ENCODE peak calls at places on chromosome 22, in six cellular contexts. One of them, this sample, is unnamed.

GRCh38 chr22:42880815-42881214 is 23.7 kb upstream of the ARFGAP3 start:
- DNase-seq in omental fat pad: no peak
- DNase-seq in GM12865: no peak
- DNase-seq in IMR-90: no peak
- DNase-seq in upper lobe of right lung: no peak
- DNase-seq in HCT116: no peak
- DNase-seq in this sample: no peak

GRCh38 chr22:28955817-28956216 is 72.4 kb downstream of the ZNRF3 start:
- DNase-seq in omental fat pad: no peak
- DNase-seq in GM12865: peak
- DNase-seq in IMR-90: no peak
- DNase-seq in upper lobe of right lung: no peak
- DNase-seq in HCT116: no peak
- DNase-seq in this sample: peak

GRCh38 chr22:49574205-49574604 is 253.5 kb downstream of the BRD1 start:
- DNase-seq in GM12865: no peak
- DNase-seq in omental fat pad: no peak
- DNase-seq in IMR-90: no peak
- DNase-seq in HCT116: no peak
- DNase-seq in upper lobe of right lung: no peak
- DNase-seq in this sample: no peak

GRCh38 chr22:38176170-38176741 is 5.4 kb downstream of the PLA2G6 start:
- DNase-seq in IMR-90: peak
- DNase-seq in upper lobe of right lung: peak
- DNase-seq in GM12865: peak
- DNase-seq in HCT116: no peak
- DNase-seq in omental fat pad: no peak
- DNase-seq in this sample: peak

GRCh38 chr22:48670747-48671146 is 1156.9 kb downstream of the BRD1 start:
- DNase-seq in upper lobe of right lung: no peak
- DNase-seq in GM12865: no peak
- DNase-seq in HCT116: no peak
- DNase-seq in IMR-90: no peak
- DNase-seq in omental fat pad: no peak
- DNase-seq in this sample: no peak

GRCh38 chr22:49291169-49291568 is 536.5 kb downstream of the BRD1 start:
- DNase-seq in IMR-90: no peak
- DNase-seq in upper lobe of right lung: peak
- DNase-seq in HCT116: no peak
- DNase-seq in omental fat pad: no peak
- DNase-seq in GM12865: no peak
- DNase-seq in this sample: no peak

GRCh38 chr22:37018815-37019308 is 385 bp downstream of the TST start:
- DNase-seq in upper lobe of right lung: peak
- DNase-seq in GM12865: no peak
- DNase-seq in omental fat pad: peak
- DNase-seq in HCT116: no peak
- DNase-seq in IMR-90: peak
- DNase-seq in this sample: no peak

GRCh38 chr22:25777870-25778269 is 35.9 kb downstream of the MYO18B start:
- DNase-seq in upper lobe of right lung: no peak
- DNase-seq in HCT116: peak
- DNase-seq in IMR-90: peak
- DNase-seq in GM12865: peak
- DNase-seq in omental fat pad: no peak
- DNase-seq in this sample: no peak

GRCh38 chr22:50581950-50582561 is 593 bp downstream of the CHKB start:
- DNase-seq in upper lobe of right lung: no peak
- DNase-seq in HCT116: no peak
- DNase-seq in IMR-90: no peak
- DNase-seq in GM12865: peak
- DNase-seq in omental fat pad: no peak
- DNase-seq in this sample: no peak

GRCh38 chr22:24945430-24945829 is 1.1 kb downstream of the LHFPL7 start:
- DNase-seq in HCT116: no peak
- DNase-seq in IMR-90: no peak
- DNase-seq in omental fat pad: no peak
- DNase-seq in GM12865: no peak
- DNase-seq in upper lobe of right lung: no peak
- DNase-seq in this sample: no peak

GRCh38 chr22:24205438-24206189 is 24.3 kb downstream of the SUSD2 start:
- DNase-seq in GM12865: no peak
- DNase-seq in IMR-90: no peak
- DNase-seq in omental fat pad: no peak
- DNase-seq in HCT116: no peak
- DNase-seq in upper lobe of right lung: no peak
- DNase-seq in this sample: no peak

DNA sequence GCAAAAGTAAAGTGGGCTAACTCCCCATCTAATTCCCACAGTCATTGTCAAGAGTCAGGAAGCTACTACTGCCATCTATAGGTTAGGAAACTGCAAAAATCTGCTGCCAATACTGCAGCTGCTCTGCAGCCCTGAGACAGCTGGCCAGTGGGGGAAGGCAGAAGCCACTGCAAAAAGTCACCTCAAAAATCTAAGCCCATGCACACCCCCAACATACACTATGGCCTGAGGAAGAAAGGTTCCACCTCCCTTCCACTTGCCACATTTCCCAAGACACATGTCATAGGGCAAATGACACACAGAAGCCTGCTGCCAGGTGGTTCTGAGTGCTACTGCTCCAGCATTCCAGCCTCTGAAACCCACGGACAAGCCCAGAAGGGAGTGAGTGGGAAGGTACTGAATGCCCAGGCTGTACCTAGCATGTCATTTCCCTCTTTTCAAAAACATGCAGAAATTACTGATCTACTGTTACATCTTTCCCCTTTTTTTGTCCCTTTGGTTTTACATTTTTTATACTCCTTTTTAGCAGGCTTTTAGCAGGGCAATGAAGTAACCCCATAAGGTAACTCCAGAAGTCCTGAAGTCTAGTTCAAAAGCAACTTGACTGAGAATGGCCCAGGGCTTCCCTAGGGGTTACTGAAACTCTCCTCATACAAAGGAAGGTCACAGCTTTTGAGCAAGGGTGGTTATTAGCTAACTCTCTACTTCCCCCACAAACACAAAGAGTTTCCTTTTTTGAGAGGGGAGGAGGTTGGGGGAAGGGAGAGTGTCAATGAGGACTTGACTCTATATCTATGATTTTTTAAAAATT is 36.8 kb downstream of the DGCR2 start:
- DNase-seq in HCT116: no peak
- DNase-seq in omental fat pad: no peak
- DNase-seq in IMR-90: peak
- DNase-seq in upper lobe of right lung: peak
- DNase-seq in GM12865: peak
- DNase-seq in this sample: no peak
- TF ChIP-seq CTCF in HCT116: peak
- TF ChIP-seq CTCF in omental fat pad: no peak
- TF ChIP-seq CTCF in IMR-90: peak
- TF ChIP-seq CTCF in upper lobe of right lung: peak
- TF ChIP-seq CTCF in GM12865: peak
- TF ChIP-seq CTCF in this sample: no peak

GRCh38 chr22:20260071-20260722 is 7.9 kb downstream of the RTN4R start:
- DNase-seq in IMR-90: no peak
- DNase-seq in GM12865: no peak
- DNase-seq in upper lobe of right lung: no peak
- DNase-seq in omental fat pad: no peak
- DNase-seq in HCT116: no peak
- DNase-seq in this sample: no peak

GRCh38 chr22:20256562-20257473 is 11.3 kb downstream of the RTN4R start:
- DNase-seq in IMR-90: no peak
- DNase-seq in upper lobe of right lung: no peak
- DNase-seq in HCT116: no peak
- DNase-seq in omental fat pad: no peak
- DNase-seq in GM12865: no peak
- DNase-seq in this sample: no peak

GRCh38 chr22:20257474-20258299 is 10.4 kb downstream of the RTN4R start:
- DNase-seq in upper lobe of right lung: no peak
- DNase-seq in omental fat pad: no peak
- DNase-seq in GM12865: no peak
- DNase-seq in IMR-90: no peak
- DNase-seq in HCT116: no peak
- DNase-seq in this sample: no peak

GRCh38 chr22:20259336-20259705 is 8.8 kb downstream of the RTN4R start:
- DNase-seq in IMR-90: no peak
- DNase-seq in upper lobe of right lung: no peak
- DNase-seq in HCT116: no peak
- DNase-seq in GM12865: no peak
- DNase-seq in omental fat pad: no peak
- DNase-seq in this sample: no peak

DNA sequence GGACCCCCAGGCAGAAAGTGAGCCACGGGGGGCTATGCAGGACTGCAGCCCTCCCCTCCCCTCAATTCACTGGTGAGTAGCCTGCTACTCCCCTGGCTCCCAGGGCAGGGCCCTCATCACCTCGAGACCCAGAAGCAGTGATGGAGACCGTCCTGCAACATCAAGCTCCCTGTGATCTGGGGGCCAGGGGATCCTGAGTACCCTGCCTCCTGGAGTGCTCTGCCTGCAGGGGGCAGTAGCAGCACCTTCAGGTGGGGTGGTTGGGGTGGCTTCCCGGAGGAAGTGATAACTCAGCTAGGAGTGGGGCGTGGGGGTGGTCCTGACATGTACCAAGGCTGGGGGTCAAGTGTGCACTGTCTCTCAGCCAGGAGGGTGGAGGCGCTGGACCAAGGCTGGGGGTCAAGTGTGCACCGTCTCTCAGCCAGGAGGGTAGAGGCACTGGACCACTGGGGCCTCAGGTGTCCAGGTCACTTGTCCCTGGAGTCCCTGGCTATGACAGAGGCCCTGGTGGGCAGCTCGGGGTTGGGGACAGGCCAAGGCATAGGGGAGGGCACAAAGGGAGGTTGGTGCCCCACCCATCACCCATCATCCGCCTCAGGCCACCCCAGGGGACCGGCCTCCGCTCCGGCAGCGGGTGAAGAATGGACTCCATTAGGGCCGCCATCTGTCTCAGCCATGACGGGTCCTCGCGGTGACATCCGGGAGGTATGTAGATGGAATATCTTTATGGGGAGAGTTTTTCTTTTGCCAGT is 9.4 kb downstream of the RTN4R start:
- DNase-seq in GM12865: peak
- DNase-seq in omental fat pad: no peak
- DNase-seq in upper lobe of right lung: no peak
- DNase-seq in IMR-90: no peak
- DNase-seq in HCT116: no peak
- DNase-seq in this sample: no peak
- TF ChIP-seq CTCF in GM12865: peak
- TF ChIP-seq CTCF in omental fat pad: no peak
- TF ChIP-seq CTCF in upper lobe of right lung: peak
- TF ChIP-seq CTCF in IMR-90: peak
- TF ChIP-seq CTCF in HCT116: peak
- TF ChIP-seq CTCF in this sample: no peak

DNA sequence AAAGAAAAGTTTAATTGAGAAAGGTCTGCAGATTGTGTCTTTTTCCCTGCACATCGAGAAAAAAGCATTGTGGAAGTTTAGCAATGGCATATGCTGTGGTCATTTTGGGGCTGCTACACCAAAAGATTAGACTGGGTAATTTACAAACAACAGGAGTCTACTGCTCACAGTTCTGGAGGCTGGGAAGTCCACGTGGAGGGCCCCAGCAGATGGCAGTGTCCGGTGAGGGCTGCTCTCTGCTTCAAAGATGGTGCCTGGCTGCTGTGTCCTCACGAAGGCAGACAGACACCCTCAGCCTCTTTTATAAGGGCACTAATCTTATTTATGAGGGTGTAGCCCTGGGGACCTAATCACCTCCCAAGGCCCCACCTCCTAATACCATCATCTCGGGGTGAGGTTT is 21.1 kb downstream of the PHF21B start:
- DNase-seq in IMR-90: no peak
- DNase-seq in omental fat pad: no peak
- DNase-seq in GM12865: no peak
- DNase-seq in upper lobe of right lung: no peak
- DNase-seq in HCT116: no peak
- DNase-seq in this sample: no peak
- TF ChIP-seq CTCF in IMR-90: no peak
- TF ChIP-seq CTCF in omental fat pad: no peak
- TF ChIP-seq CTCF in GM12865: peak
- TF ChIP-seq CTCF in upper lobe of right lung: no peak
- TF ChIP-seq CTCF in HCT116: peak
- TF ChIP-seq CTCF in this sample: no peak

DNA sequence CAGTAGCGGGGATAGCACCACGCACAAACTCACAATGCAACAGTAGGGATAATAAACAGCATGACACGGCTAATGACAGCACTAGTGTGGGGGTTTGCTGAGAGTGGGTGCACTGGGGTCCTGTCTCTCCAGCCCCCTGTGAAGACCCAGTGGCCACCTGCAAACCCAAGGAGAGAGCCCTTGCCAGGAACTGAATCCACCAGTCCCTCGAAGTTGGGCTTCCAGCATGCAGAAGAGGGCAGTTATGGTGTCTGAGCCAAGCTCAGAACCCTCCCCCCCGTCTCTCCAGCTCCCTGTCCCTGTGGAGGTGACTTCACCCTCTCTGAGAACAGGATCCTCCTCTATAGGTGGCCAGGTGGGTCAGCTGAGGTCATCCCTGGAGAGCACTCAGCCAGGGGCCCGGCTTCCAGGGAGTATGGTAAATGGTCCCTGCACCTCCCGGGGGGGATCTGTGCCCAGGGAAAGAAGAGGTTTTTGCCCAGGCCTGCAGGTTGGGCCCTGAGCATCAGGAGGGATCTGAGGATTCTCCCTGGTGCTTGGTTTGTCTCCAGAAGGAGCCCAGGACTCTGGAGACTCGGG is 86.3 kb upstream of the PRR5 start:
- DNase-seq in GM12865: no peak
- DNase-seq in upper lobe of right lung: no peak
- DNase-seq in IMR-90: no peak
- DNase-seq in omental fat pad: no peak
- DNase-seq in HCT116: no peak
- DNase-seq in this sample: no peak
- TF ChIP-seq CTCF in GM12865: no peak
- TF ChIP-seq CTCF in upper lobe of right lung: no peak
- TF ChIP-seq CTCF in IMR-90: no peak
- TF ChIP-seq CTCF in omental fat pad: no peak
- TF ChIP-seq CTCF in HCT116: no peak
- TF ChIP-seq CTCF in this sample: no peak

DNA sequence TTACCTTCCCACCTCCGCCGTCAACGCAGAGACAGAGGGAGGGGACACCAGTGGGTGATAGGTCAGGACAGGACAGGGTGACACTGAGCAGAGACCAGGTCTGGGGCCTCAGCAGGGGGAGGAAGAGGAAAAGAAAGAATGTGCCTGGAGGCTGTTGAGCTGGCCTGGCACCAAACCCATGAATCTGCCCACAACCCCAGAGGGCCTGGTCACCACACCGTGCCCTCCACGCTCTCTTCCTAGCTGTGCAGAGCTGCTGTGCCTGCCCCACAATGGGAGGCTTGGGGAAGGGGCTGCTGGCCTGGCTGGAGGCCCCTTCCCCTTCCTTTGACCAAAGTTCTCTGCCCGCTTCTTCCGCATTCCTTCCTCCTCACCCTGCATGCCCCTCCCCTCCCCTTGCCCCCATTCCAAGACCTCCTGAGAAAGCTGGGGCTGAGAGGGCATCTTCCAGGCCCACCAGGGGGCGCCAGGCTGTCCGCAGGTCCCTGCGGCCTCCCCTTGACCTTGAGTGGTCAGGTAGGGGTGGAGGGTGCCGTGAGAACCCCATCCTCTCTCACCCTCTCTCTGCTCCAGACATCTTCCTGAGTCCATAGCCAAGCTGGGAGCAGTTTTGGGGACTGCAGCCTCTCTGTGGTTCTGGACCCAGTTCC is 11.0 kb upstream of the CACNA1I start:
- DNase-seq in upper lobe of right lung: no peak
- DNase-seq in IMR-90: no peak
- DNase-seq in HCT116: no peak
- DNase-seq in omental fat pad: no peak
- DNase-seq in GM12865: peak
- DNase-seq in this sample: no peak
- TF ChIP-seq CTCF in upper lobe of right lung: peak
- TF ChIP-seq CTCF in IMR-90: peak
- TF ChIP-seq CTCF in HCT116: peak
- TF ChIP-seq CTCF in omental fat pad: no peak
- TF ChIP-seq CTCF in GM12865: peak
- TF ChIP-seq CTCF in this sample: peak